ENCODE peak calls at places on chromosomes 13 and 19, in seven cellular contexts. One of them, this sample, is unnamed.

GRCh38 chr19:11155373-11156120 is at the start of gene SPC24:
- DNase-seq in cardiac muscle cell: peak
- DNase-seq in A549: peak
- DNase-seq in fibroblast of the aortic adventitia: peak
- DNase-seq in spleen: peak
- DNase-seq in left lung: peak
- DNase-seq in small intestine: peak
- DNase-seq in this sample: peak

GRCh38 chr13:106373989-106374572 is 161.4 kb downstream of the EFNB2 start:
- DNase-seq in cardiac muscle cell: peak
- DNase-seq in A549: no peak
- DNase-seq in fibroblast of the aortic adventitia: peak
- DNase-seq in spleen: no peak
- DNase-seq in left lung: no peak
- DNase-seq in small intestine: no peak
- DNase-seq in this sample: peak

GRCh38 chr19:47663911-47664771 is 49.1 kb upstream of the EHD2 start:
- DNase-seq in cardiac muscle cell: peak
- DNase-seq in A549: peak
- DNase-seq in fibroblast of the aortic adventitia: peak
- DNase-seq in spleen: no peak
- DNase-seq in left lung: no peak
- DNase-seq in small intestine: peak
- DNase-seq in this sample: peak

GRCh38 chr19:17933414-17934129 is 757 bp downstream of the CCDC124 start:
- DNase-seq in cardiac muscle cell: peak
- DNase-seq in A549: no peak
- DNase-seq in fibroblast of the aortic adventitia: peak
- DNase-seq in spleen: no peak
- DNase-seq in left lung: no peak
- DNase-seq in small intestine: no peak
- DNase-seq in this sample: no peak

GRCh38 chr19:49125025-49125731 is 5.8 kb downstream of the PPFIA3 start:
- DNase-seq in cardiac muscle cell: no peak
- DNase-seq in A549: no peak
- DNase-seq in fibroblast of the aortic adventitia: no peak
- DNase-seq in spleen: no peak
- DNase-seq in left lung: no peak
- DNase-seq in small intestine: peak
- DNase-seq in this sample: no peak

GRCh38 chr13:44309771-44310767 is 63.6 kb upstream of the SERP2 start:
- DNase-seq in cardiac muscle cell: no peak
- DNase-seq in A549: no peak
- DNase-seq in fibroblast of the aortic adventitia: peak
- DNase-seq in spleen: no peak
- DNase-seq in left lung: no peak
- DNase-seq in small intestine: peak
- DNase-seq in this sample: no peak

GRCh38 chr19:49689133-49690072 is at the start of gene ADM5:
- DNase-seq in cardiac muscle cell: peak
- DNase-seq in A549: no peak
- DNase-seq in fibroblast of the aortic adventitia: no peak
- DNase-seq in spleen: peak
- DNase-seq in left lung: no peak
- DNase-seq in small intestine: peak
- DNase-seq in this sample: no peak

GRCh38 chr13:87827479-87827878 is 156.3 kb downstream of the SLITRK5 start:
- DNase-seq in cardiac muscle cell: peak
- DNase-seq in A549: no peak
- DNase-seq in fibroblast of the aortic adventitia: no peak
- DNase-seq in spleen: no peak
- DNase-seq in left lung: no peak
- DNase-seq in small intestine: no peak
- DNase-seq in this sample: peak

GRCh38 chr13:62038214-62038613 is 622.6 kb upstream of the PCDH20 start:
- DNase-seq in cardiac muscle cell: no peak
- DNase-seq in A549: no peak
- DNase-seq in fibroblast of the aortic adventitia: no peak
- DNase-seq in spleen: no peak
- DNase-seq in left lung: no peak
- DNase-seq in small intestine: no peak
- DNase-seq in this sample: no peak

GRCh38 chr13:20193924-20194631 is 1.3 kb upstream of the GJB2 start:
- DNase-seq in cardiac muscle cell: no peak
- DNase-seq in A549: no peak
- DNase-seq in fibroblast of the aortic adventitia: no peak
- DNase-seq in spleen: no peak
- DNase-seq in left lung: peak
- DNase-seq in small intestine: peak
- DNase-seq in this sample: no peak

GRCh38 chr19:2227415-2228156 is 8.5 kb downstream of the PLEKHJ1 start:
- DNase-seq in cardiac muscle cell: no peak
- DNase-seq in A549: no peak
- DNase-seq in fibroblast of the aortic adventitia: no peak
- DNase-seq in spleen: peak
- DNase-seq in left lung: no peak
- DNase-seq in small intestine: no peak
- DNase-seq in this sample: no peak

GRCh38 chr19:41325640-41325946 is 15.6 kb downstream of the CCDC97 start:
- DNase-seq in cardiac muscle cell: no peak
- DNase-seq in A549: no peak
- DNase-seq in fibroblast of the aortic adventitia: no peak
- DNase-seq in spleen: peak
- DNase-seq in left lung: no peak
- DNase-seq in small intestine: no peak
- DNase-seq in this sample: no peak
- H3K4me3 ChIP-seq in cardiac muscle cell: no peak
- H3K4me3 ChIP-seq in A549: no peak
- H3K4me3 ChIP-seq in fibroblast of the aortic adventitia: peak
- H3K4me3 ChIP-seq in spleen: peak
- H3K4me3 ChIP-seq in left lung: peak
- H3K4me3 ChIP-seq in small intestine: no peak
- H3K4me3 ChIP-seq in this sample: no peak

DNA sequence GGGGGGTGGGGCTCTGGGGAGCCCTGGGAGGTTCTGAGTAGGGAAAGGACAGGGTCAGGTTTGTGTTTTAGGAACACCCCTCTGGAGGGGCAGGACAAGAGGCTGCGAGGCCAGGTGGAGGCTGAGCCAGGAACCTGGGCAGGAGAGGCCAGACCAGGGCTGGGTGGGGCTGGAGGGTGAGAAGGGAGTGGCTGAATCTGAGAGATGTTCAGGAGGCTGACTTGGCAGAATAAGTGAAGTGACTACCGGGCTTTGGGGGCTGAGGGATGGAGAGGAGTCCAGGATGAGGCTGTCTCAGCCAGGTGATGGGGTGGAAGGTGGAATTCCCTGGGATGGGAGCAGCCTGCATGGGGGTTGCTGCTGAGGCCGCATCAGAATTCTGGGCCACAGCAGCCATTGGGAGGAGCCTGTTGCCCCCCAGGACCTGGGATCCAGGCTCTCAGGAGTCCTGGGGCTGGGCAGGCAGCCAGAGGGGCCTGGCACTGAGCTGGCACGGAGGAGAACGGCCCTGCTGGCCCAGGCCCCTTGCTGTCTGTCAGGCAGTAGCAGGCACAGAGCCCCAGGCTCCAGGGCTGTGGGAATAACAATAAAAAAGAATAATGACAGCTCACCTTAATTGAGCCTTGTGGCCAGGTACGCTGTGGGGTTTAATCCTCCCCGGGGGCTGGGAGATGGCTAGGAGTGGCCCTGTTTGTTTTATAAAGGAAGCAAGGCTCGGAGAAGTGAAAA is 3.3 kb downstream of the PPP5C start:
- DNase-seq in cardiac muscle cell: no peak
- DNase-seq in A549: no peak
- DNase-seq in fibroblast of the aortic adventitia: no peak
- DNase-seq in spleen: no peak
- DNase-seq in left lung: no peak
- DNase-seq in small intestine: no peak
- DNase-seq in this sample: no peak
- H3K4me3 ChIP-seq in cardiac muscle cell: no peak
- H3K4me3 ChIP-seq in A549: no peak
- H3K4me3 ChIP-seq in fibroblast of the aortic adventitia: no peak
- H3K4me3 ChIP-seq in spleen: peak
- H3K4me3 ChIP-seq in left lung: no peak
- H3K4me3 ChIP-seq in small intestine: no peak
- H3K4me3 ChIP-seq in this sample: no peak

GRCh38 chr19:54207908-54208783 is 7.5 kb downstream of the RPS9 start:
- DNase-seq in cardiac muscle cell: peak
- DNase-seq in A549: no peak
- DNase-seq in fibroblast of the aortic adventitia: peak
- DNase-seq in spleen: peak
- DNase-seq in left lung: peak
- DNase-seq in small intestine: peak
- DNase-seq in this sample: peak
- H3K4me3 ChIP-seq in cardiac muscle cell: no peak
- H3K4me3 ChIP-seq in A549: peak
- H3K4me3 ChIP-seq in fibroblast of the aortic adventitia: no peak
- H3K4me3 ChIP-seq in spleen: peak
- H3K4me3 ChIP-seq in left lung: peak
- H3K4me3 ChIP-seq in small intestine: no peak
- H3K4me3 ChIP-seq in this sample: no peak

DNA sequence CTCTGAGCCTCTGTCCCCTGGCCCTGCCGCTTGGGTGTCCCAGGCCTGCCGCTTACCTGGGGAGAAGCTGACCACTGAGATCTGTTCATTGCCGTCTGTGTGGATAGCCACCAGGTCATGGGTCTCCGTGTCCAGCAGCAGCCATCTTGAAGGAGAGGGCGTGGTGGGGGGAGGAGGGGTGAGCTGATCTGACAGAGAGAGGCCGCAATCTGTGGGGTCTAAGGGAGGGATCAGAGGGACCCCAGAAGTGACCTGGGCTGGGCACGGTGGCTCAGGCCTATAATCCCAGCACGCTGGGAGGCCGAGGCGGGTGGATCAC is 14.7 kb upstream of the GPR4 start:
- DNase-seq in cardiac muscle cell: no peak
- DNase-seq in A549: no peak
- DNase-seq in fibroblast of the aortic adventitia: no peak
- DNase-seq in spleen: no peak
- DNase-seq in left lung: no peak
- DNase-seq in small intestine: no peak
- DNase-seq in this sample: no peak
- H3K4me3 ChIP-seq in cardiac muscle cell: peak
- H3K4me3 ChIP-seq in A549: no peak
- H3K4me3 ChIP-seq in fibroblast of the aortic adventitia: no peak
- H3K4me3 ChIP-seq in spleen: no peak
- H3K4me3 ChIP-seq in left lung: no peak
- H3K4me3 ChIP-seq in small intestine: no peak
- H3K4me3 ChIP-seq in this sample: no peak

DNA sequence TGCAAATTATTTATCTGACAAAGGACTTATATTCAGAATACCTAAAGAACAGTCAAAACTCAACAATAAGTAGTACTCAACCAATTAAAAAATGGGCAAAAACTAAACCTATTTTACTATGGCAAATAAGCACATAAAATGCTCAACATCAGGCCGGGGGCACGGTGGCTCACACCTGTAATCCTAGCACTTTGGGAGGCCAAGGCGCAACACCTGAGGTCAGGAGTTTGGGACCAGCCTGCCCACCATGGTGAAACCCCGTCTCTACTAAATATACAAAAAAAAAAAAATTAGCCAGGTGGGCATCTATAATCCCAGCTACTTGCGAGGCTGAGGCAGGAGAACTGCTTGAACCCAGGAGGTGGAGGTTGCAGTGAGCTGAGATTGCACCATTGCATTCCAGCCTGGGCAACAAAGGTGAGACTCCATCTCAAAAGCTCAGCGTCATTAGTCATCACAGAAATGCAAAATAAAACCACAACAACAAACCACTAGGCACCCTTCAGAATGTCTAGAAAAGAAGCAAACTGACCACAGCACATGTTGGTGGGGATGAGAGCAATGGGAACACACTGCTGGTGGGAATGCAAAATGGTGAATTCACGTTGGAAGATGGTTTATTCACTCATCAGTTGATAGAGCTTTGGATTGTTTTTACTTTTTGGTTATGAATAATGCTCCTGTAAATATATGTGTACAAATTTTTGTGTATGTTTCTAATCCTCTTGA is 180.6 kb upstream of the SOX1 start:
- DNase-seq in cardiac muscle cell: no peak
- DNase-seq in A549: no peak
- DNase-seq in fibroblast of the aortic adventitia: no peak
- DNase-seq in spleen: no peak
- DNase-seq in left lung: no peak
- DNase-seq in small intestine: no peak
- DNase-seq in this sample: no peak
- H3K4me3 ChIP-seq in cardiac muscle cell: no peak
- H3K4me3 ChIP-seq in A549: no peak
- H3K4me3 ChIP-seq in fibroblast of the aortic adventitia: no peak
- H3K4me3 ChIP-seq in spleen: no peak
- H3K4me3 ChIP-seq in left lung: no peak
- H3K4me3 ChIP-seq in small intestine: no peak
- H3K4me3 ChIP-seq in this sample: no peak

DNA sequence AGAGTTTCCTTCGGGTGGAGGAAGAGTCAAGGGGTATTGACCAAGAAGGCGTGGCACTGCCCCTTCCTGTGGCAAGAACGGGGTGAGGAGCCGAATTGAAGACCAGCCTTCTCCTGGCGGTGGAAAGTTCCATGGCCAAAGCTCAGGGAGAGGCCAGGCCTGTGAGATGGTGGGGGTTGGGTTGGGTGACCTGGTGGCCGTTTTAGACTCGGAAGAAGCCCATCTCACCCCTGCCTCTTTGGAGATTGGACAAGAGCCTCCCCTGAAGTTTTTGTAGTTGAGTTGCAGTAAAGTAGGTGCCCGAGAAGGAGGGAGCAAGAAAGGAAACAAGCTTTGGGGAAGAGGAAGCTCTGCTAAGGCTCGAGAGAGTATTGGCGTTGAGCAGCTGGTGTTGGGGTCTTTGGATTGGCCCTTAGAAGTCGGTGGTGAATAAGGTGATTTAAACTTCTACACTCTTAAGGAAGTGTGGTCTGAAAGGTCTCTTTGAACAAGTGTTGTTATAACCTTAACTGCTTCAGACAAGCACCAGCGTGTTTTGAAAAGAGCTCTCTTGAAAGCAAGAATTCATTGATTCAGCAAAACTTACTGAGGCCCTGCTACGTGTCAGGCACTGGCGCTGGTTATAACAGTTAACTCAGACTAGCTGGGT is 964 bp downstream of the SPINT2 start:
- DNase-seq in cardiac muscle cell: no peak
- DNase-seq in A549: peak
- DNase-seq in fibroblast of the aortic adventitia: no peak
- DNase-seq in spleen: no peak
- DNase-seq in left lung: no peak
- DNase-seq in small intestine: peak
- DNase-seq in this sample: no peak
- H3K4me3 ChIP-seq in cardiac muscle cell: peak
- H3K4me3 ChIP-seq in A549: peak
- H3K4me3 ChIP-seq in fibroblast of the aortic adventitia: no peak
- H3K4me3 ChIP-seq in spleen: peak
- H3K4me3 ChIP-seq in left lung: peak
- H3K4me3 ChIP-seq in small intestine: peak
- H3K4me3 ChIP-seq in this sample: no peak

GRCh38 chr19:784541-784940 is 12.7 kb upstream of the PTBP1 start:
- DNase-seq in cardiac muscle cell: no peak
- DNase-seq in A549: peak
- DNase-seq in fibroblast of the aortic adventitia: no peak
- DNase-seq in spleen: no peak
- DNase-seq in left lung: no peak
- DNase-seq in small intestine: no peak
- DNase-seq in this sample: no peak
- H3K4me3 ChIP-seq in cardiac muscle cell: no peak
- H3K4me3 ChIP-seq in A549: peak
- H3K4me3 ChIP-seq in fibroblast of the aortic adventitia: no peak
- H3K4me3 ChIP-seq in spleen: no peak
- H3K4me3 ChIP-seq in left lung: peak
- H3K4me3 ChIP-seq in small intestine: no peak
- H3K4me3 ChIP-seq in this sample: no peak

This sample was measured in astrocyte of the spinal cord.